ENCODE peak calls at places on chromosome 1, in seven cellular contexts. One of them, this sample, is unnamed.

GRCh38 chr1:42937141-42937696 is 21.4 kb downstream of the SLC2A1 start:
- DNase-seq in suprapubic skin: peak
- DNase-seq in tibial nerve: no peak
- DNase-seq in heart left ventricle: no peak
- DNase-seq in IMR-90: peak
- DNase-seq in transverse colon: peak
- DNase-seq in vagina: no peak
- DNase-seq in this sample: no peak

GRCh38 chr1:10803971-10804820 is 7.8 kb upstream of the CASZ1 start:
- DNase-seq in suprapubic skin: peak
- DNase-seq in tibial nerve: no peak
- DNase-seq in heart left ventricle: no peak
- DNase-seq in IMR-90: no peak
- DNase-seq in transverse colon: peak
- DNase-seq in vagina: no peak
- DNase-seq in this sample: no peak

GRCh38 chr1:30659702-30660101 is 63.7 kb downstream of the MATN1 start:
- DNase-seq in suprapubic skin: no peak
- DNase-seq in tibial nerve: no peak
- DNase-seq in heart left ventricle: peak
- DNase-seq in IMR-90: no peak
- DNase-seq in transverse colon: no peak
- DNase-seq in vagina: no peak
- DNase-seq in this sample: no peak

GRCh38 chr1:119549719-119550141 is 42.7 kb downstream of the HSD3B1 start:
- DNase-seq in suprapubic skin: no peak
- DNase-seq in tibial nerve: no peak
- DNase-seq in heart left ventricle: peak
- DNase-seq in IMR-90: peak
- DNase-seq in transverse colon: peak
- DNase-seq in vagina: no peak
- DNase-seq in this sample: peak

GRCh38 chr1:233518344-233518743 is 95.6 kb upstream of the KCNK1 start:
- DNase-seq in suprapubic skin: no peak
- DNase-seq in tibial nerve: no peak
- DNase-seq in heart left ventricle: no peak
- DNase-seq in IMR-90: no peak
- DNase-seq in transverse colon: peak
- DNase-seq in vagina: no peak
- DNase-seq in this sample: no peak

GRCh38 chr1:55213885-55214213 is 1.3 kb downstream of the USP24 start:
- DNase-seq in suprapubic skin: no peak
- DNase-seq in tibial nerve: no peak
- DNase-seq in heart left ventricle: no peak
- DNase-seq in IMR-90: no peak
- DNase-seq in transverse colon: no peak
- DNase-seq in vagina: no peak
- DNase-seq in this sample: no peak

GRCh38 chr1:92961896-92962752 is 862 bp upstream of the DIPK1A start:
- DNase-seq in suprapubic skin: peak
- DNase-seq in tibial nerve: peak
- DNase-seq in heart left ventricle: no peak
- DNase-seq in IMR-90: peak
- DNase-seq in transverse colon: peak
- DNase-seq in vagina: no peak
- DNase-seq in this sample: peak

GRCh38 chr1:41357451-41358151 is 3.6 kb upstream of the FOXO6 start:
- DNase-seq in suprapubic skin: peak
- DNase-seq in tibial nerve: no peak
- DNase-seq in heart left ventricle: no peak
- DNase-seq in IMR-90: no peak
- DNase-seq in transverse colon: no peak
- DNase-seq in vagina: peak
- DNase-seq in this sample: peak

GRCh38 chr1:21837476-21837875 is 25.4 kb downstream of the LDLRAD2 start:
- DNase-seq in suprapubic skin: no peak
- DNase-seq in tibial nerve: no peak
- DNase-seq in heart left ventricle: no peak
- DNase-seq in IMR-90: no peak
- DNase-seq in transverse colon: no peak
- DNase-seq in vagina: no peak
- DNase-seq in this sample: no peak

GRCh38 chr1:27119270-27119618 is 35.7 kb downstream of the SLC9A1 start:
- DNase-seq in suprapubic skin: no peak
- DNase-seq in tibial nerve: no peak
- DNase-seq in heart left ventricle: no peak
- DNase-seq in IMR-90: no peak
- DNase-seq in transverse colon: no peak
- DNase-seq in vagina: no peak
- DNase-seq in this sample: no peak

GRCh38 chr1:220825819-220826551 is 39.3 kb downstream of the MTARC1 start:
- DNase-seq in suprapubic skin: no peak
- DNase-seq in tibial nerve: no peak
- DNase-seq in heart left ventricle: no peak
- DNase-seq in IMR-90: no peak
- DNase-seq in transverse colon: no peak
- DNase-seq in vagina: no peak
- DNase-seq in this sample: no peak

GRCh38 chr1:150233359-150234308 is 2.3 kb downstream of the ANP32E start:
- DNase-seq in suprapubic skin: no peak
- DNase-seq in tibial nerve: no peak
- DNase-seq in heart left ventricle: no peak
- DNase-seq in IMR-90: peak
- DNase-seq in transverse colon: no peak
- DNase-seq in vagina: no peak
- DNase-seq in this sample: no peak

GRCh38 chr1:3314561-3315271 is 139.7 kb upstream of the ARHGEF16 start:
- DNase-seq in suprapubic skin: no peak
- DNase-seq in tibial nerve: no peak
- DNase-seq in heart left ventricle: no peak
- DNase-seq in IMR-90: peak
- DNase-seq in transverse colon: no peak
- DNase-seq in vagina: no peak
- DNase-seq in this sample: no peak

GRCh38 chr1:211591980-211592493 is 13.1 kb upstream of the SLC30A1 start:
- DNase-seq in suprapubic skin: no peak
- DNase-seq in tibial nerve: no peak
- DNase-seq in heart left ventricle: no peak
- DNase-seq in IMR-90: peak
- DNase-seq in transverse colon: no peak
- DNase-seq in vagina: no peak
- DNase-seq in this sample: no peak

GRCh38 chr1:117919376-117919775 is 10.0 kb downstream of the GDAP2 start:
- DNase-seq in suprapubic skin: no peak
- DNase-seq in tibial nerve: no peak
- DNase-seq in heart left ventricle: no peak
- DNase-seq in IMR-90: no peak
- DNase-seq in transverse colon: no peak
- DNase-seq in vagina: no peak
- DNase-seq in this sample: no peak

GRCh38 chr1:228996286-228996685 is 261.0 kb downstream of the RHOU start:
- DNase-seq in suprapubic skin: no peak
- DNase-seq in tibial nerve: no peak
- DNase-seq in heart left ventricle: no peak
- DNase-seq in IMR-90: no peak
- DNase-seq in transverse colon: no peak
- DNase-seq in vagina: peak
- DNase-seq in this sample: no peak

GRCh38 chr1:210594605-210595004 is 265.9 kb downstream of the HHAT start:
- DNase-seq in suprapubic skin: no peak
- DNase-seq in tibial nerve: no peak
- DNase-seq in heart left ventricle: no peak
- DNase-seq in IMR-90: no peak
- DNase-seq in transverse colon: no peak
- DNase-seq in vagina: no peak
- DNase-seq in this sample: no peak

DNA sequence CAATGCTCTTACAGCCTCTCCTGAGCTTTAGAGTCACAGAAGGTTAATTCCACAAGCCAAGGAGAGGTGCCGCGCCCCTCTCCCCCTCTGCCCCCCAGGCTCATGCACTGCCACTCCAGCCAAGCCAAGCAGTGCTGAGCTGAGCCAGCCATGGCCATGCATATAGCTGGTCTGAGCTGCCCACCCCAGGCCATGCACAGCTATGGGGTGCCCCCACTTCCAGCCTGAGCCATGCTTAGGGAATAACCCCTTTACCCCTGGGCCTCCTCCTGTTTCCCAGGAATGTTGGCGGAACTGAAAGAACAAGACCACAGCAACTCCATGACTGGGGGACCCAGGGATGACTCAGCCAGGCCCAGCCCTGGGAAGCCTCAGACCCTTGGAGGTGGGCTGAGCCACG is 34.0 kb upstream of the MAGOH start:
- DNase-seq in suprapubic skin: peak
- DNase-seq in tibial nerve: no peak
- DNase-seq in heart left ventricle: no peak
- DNase-seq in IMR-90: no peak
- DNase-seq in transverse colon: no peak
- DNase-seq in vagina: no peak
- DNase-seq in this sample: no peak
- TF ChIP-seq POLR2A in suprapubic skin: no peak
- TF ChIP-seq POLR2A in tibial nerve: no peak
- TF ChIP-seq POLR2A in heart left ventricle: no peak
- TF ChIP-seq POLR2A in IMR-90: no peak
- TF ChIP-seq POLR2A in transverse colon: no peak
- TF ChIP-seq POLR2A in vagina: no peak
- TF ChIP-seq POLR2A in this sample: no peak

GRCh38 chr1:37622131-37622530 is 12.6 kb downstream of the RSPO1 start:
- DNase-seq in suprapubic skin: no peak
- DNase-seq in tibial nerve: no peak
- DNase-seq in heart left ventricle: no peak
- DNase-seq in IMR-90: no peak
- DNase-seq in transverse colon: no peak
- DNase-seq in vagina: no peak
- DNase-seq in this sample: no peak
- TF ChIP-seq CTCF in suprapubic skin: no peak
- TF ChIP-seq CTCF in tibial nerve: no peak
- TF ChIP-seq CTCF in heart left ventricle: no peak
- TF ChIP-seq CTCF in IMR-90: no peak
- TF ChIP-seq CTCF in transverse colon: no peak
- TF ChIP-seq CTCF in vagina: no peak
- TF ChIP-seq CTCF in this sample: no peak

GRCh38 chr1:111441573-111442192 is 7.4 kb downstream of the WDR77 start:
- DNase-seq in suprapubic skin: no peak
- DNase-seq in tibial nerve: no peak
- DNase-seq in heart left ventricle: no peak
- DNase-seq in IMR-90: peak
- DNase-seq in transverse colon: peak
- DNase-seq in vagina: no peak
- DNase-seq in this sample: no peak

GRCh38 chr1:111439461-111440351 is 9.3 kb downstream of the WDR77 start:
- DNase-seq in suprapubic skin: no peak
- DNase-seq in tibial nerve: no peak
- DNase-seq in heart left ventricle: no peak
- DNase-seq in IMR-90: peak
- DNase-seq in transverse colon: no peak
- DNase-seq in vagina: no peak
- DNase-seq in this sample: no peak

GRCh38 chr1:111446967-111447892 is 1.8 kb downstream of the WDR77 start:
- DNase-seq in suprapubic skin: no peak
- DNase-seq in tibial nerve: no peak
- DNase-seq in heart left ventricle: no peak
- DNase-seq in IMR-90: no peak
- DNase-seq in transverse colon: no peak
- DNase-seq in vagina: no peak
- DNase-seq in this sample: no peak

GRCh38 chr1:111442457-111442856 is 6.6 kb downstream of the WDR77 start:
- DNase-seq in suprapubic skin: no peak
- DNase-seq in tibial nerve: no peak
- DNase-seq in heart left ventricle: no peak
- DNase-seq in IMR-90: no peak
- DNase-seq in transverse colon: no peak
- DNase-seq in vagina: no peak
- DNase-seq in this sample: no peak

DNA sequence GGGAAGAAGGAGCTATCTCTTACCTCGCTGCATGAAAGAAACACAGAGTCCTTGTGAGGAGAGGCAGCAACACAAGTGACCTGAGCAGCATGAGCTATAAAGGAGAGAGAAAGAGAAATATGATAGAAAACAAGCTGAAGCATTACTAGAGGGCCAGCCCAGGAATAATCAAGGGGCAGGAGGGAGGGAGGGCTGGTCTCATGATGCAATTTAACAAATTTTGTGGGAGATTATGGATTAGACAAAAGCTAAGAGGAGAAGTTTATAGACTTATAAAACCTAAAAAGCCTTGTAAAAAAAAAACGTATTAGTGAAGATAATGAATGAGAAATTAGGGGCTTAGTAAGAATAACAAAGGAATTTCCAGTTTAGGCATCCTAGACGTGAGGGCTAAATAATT is 5.0 kb downstream of the WDR77 start:
- DNase-seq in suprapubic skin: no peak
- DNase-seq in tibial nerve: no peak
- DNase-seq in heart left ventricle: no peak
- DNase-seq in IMR-90: no peak
- DNase-seq in transverse colon: no peak
- DNase-seq in vagina: no peak
- DNase-seq in this sample: no peak
- H3K4me3 ChIP-seq in suprapubic skin: no peak
- H3K4me3 ChIP-seq in tibial nerve: no peak
- H3K4me3 ChIP-seq in heart left ventricle: no peak
- H3K4me3 ChIP-seq in IMR-90: no peak
- H3K4me3 ChIP-seq in transverse colon: no peak
- H3K4me3 ChIP-seq in vagina: no peak
- H3K4me3 ChIP-seq in this sample: no peak

DNA sequence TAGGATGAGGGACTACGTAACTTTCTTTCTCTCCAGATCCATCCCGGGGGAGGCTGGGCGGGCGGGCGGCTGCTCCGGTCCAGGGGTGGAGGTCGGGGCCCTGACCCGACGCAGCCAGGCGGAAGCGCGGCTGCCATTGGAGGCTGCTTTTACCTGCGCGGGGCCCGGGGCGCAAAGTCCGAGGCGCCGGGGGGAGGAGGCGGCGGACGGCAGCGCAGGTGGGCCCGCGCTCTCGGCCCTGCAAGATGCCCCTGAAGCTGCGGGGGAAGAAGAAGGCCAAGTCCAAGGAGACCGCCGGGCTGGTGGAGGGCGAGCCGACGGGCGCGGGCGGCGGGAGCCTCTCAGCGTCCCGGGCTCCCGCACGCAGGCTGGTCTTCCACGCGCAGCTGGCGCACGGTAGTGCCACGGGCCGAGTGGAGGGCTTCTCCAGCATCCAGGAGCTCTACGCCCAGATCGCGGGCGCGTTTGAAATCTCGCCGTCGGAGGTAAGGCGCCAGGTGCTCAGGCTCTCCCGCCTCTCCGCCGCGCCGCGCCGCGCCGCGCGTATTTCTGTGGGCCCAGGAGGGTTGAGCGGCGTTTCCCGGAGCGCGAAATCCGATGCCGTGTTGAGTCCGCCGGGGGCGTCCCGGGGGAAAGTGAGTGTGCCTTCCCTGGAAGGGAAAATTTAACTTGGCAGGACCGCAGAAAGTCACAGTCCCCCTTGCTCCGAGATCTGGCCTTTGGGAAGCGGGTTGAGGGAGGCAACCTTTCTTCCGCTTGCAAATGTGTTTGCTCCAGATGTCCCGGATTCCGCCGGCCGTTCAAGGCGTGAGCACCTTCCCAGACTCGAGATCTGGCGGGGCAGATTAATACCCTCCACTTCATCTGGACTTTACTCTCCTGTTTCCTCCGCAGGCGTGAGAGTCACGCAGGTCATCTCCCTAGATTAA is at the start of gene GIPC2:
- DNase-seq in suprapubic skin: no peak
- DNase-seq in tibial nerve: no peak
- DNase-seq in heart left ventricle: peak
- DNase-seq in IMR-90: peak
- DNase-seq in transverse colon: peak
- DNase-seq in vagina: no peak
- DNase-seq in this sample: no peak
- TF ChIP-seq POLR2A in suprapubic skin: no peak
- TF ChIP-seq POLR2A in tibial nerve: no peak
- TF ChIP-seq POLR2A in heart left ventricle: no peak
- TF ChIP-seq POLR2A in IMR-90: no peak
- TF ChIP-seq POLR2A in transverse colon: peak
- TF ChIP-seq POLR2A in vagina: no peak
- TF ChIP-seq POLR2A in this sample: no peak